ENCODE peak calls at places on chromosome 9, in five cellular contexts. C, B, K, I and H are unnamed samples.

GRCh38 chr9:122356627-122357026 is 14.2 kb upstream of the PTGS1 start:
- DNase-seq in K (no peak), C (no peak), I (peak), B (no peak), H (no peak)

GRCh38 chr9:38036359-38037084 is 32.5 kb downstream of the SHB start:
- DNase-seq in I (no peak), K (no peak), C (no peak), B (peak), H (no peak)

GRCh38 chr9:120982851-120983250 is 56.3 kb upstream of the TRAF1 start:
- DNase-seq in B (no peak), I (no peak), K (no peak), C (no peak), H (no peak)

GRCh38 chr9:132136151-132136892 is 25.5 kb upstream of the NTNG2 start:
- DNase-seq in I (no peak), B (no peak), K (no peak), C (no peak), H (no peak)

GRCh38 chr9:93094294-93095204 is 1.5 kb upstream of the CARD19 start:
- DNase-seq in B (no peak), I (peak), K (no peak), C (peak), H (peak)

GRCh38 chr9:129567842-129568559 is 52.9 kb downstream of the C9orf50 start:
- DNase-seq in I (no peak), K (peak), B (peak), C (no peak), H (peak)

GRCh38 chr9:127154390-127155191 is 32.2 kb upstream of the ANGPTL2 start:
- DNase-seq in B (no peak), C (peak), I (peak), K (peak), H (peak)

GRCh38 chr9:129362287-129363098 is 184.4 kb upstream of the IER5L start:
- DNase-seq in B (no peak), C (no peak), I (no peak), K (no peak), H (no peak)

GRCh38 chr9:77063645-77064285 is 44.3 kb downstream of the FOXB2 start:
- DNase-seq in K (no peak), C (no peak), I (no peak), B (peak), H (no peak)

GRCh38 chr9:115591584-115591984 is 473.6 kb upstream of the TNC start:
- DNase-seq in C (peak), K (peak), I (peak), B (peak), H (peak)

GRCh38 chr9:127976498-127976897 is 4.3 kb downstream of the EEIG1 start:
- DNase-seq in C (peak), I (peak), K (no peak), B (no peak), H (no peak)

GRCh38 chr9:127921592-127922120 is 4.8 kb upstream of the ST6GALNAC4 start:
- DNase-seq in I (no peak), B (no peak), K (peak), C (peak), H (peak)

GRCh38 chr9:8366161-8366926 is 566.8 kb upstream of the DMAC1 start:
- DNase-seq in K (no peak), I (no peak), B (peak), C (no peak), H (no peak)

GRCh38 chr9:83188272-83188671 is 125.3 kb upstream of the RASEF start:
- DNase-seq in I (no peak), B (no peak), C (no peak), K (no peak), H (no peak)

GRCh38 chr9:14313378-14313940 is 482 bp downstream of the NFIB start:
- DNase-seq in K (peak), B (peak), I (no peak), C (peak), H (no peak)

GRCh38 chr9:98186236-98186635 is 6.2 kb downstream of the CORO2A start:
- DNase-seq in K (no peak), C (no peak), I (no peak), B (no peak), H (no peak)

GRCh38 chr9:88804289-88804596 is 187.0 kb upstream of the S1PR3 start:
- DNase-seq in C (no peak), I (no peak), B (no peak), K (no peak), H (no peak)

DNA sequence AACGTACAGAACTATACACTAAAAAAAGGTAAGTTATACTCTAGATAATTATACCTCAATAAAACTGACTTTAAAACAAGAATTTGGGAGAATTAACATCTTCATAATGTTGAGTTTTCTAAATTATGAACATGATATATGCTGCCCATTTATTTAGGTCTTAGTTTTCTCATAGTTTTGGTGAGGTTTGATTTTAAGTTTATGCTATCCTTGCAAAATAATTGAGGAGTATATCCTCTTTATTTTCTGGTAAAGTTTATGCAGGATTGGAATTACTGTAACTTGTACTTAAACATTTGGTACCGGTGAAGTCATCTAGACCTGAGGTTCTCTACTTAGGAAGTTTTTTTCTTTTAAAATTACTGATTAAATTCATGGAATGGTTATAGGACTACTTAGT is 38.9 kb upstream of the RNU6ATAC start:
- DNase-seq in I (no peak), B (no peak), C (no peak), K (no peak), H (no peak)
- TF ChIP-seq EP300 in I (no peak), B (no peak), C (no peak), K (no peak), H (no peak)

GRCh38 chr9:107118873-107119272 is 164.2 kb upstream of the RAD23B start:
- DNase-seq in C (no peak), K (no peak), I (no peak), B (no peak), H (no peak)

GRCh38 chr9:107123389-107123788 is 159.7 kb upstream of the RAD23B start:
- DNase-seq in K (no peak), B (no peak), C (no peak), I (no peak), H (no peak)

GRCh38 chr9:107119294-107119693 is 163.8 kb upstream of the RAD23B start:
- DNase-seq in I (no peak), K (no peak), B (no peak), C (no peak), H (no peak)

GRCh38 chr9:107119735-107120134 is 163.3 kb upstream of the RAD23B start:
- DNase-seq in I (no peak), B (no peak), C (no peak), K (no peak), H (no peak)
- TF ChIP-seq EP300 in I (no peak), B (no peak), C (no peak), K (no peak), H (no peak)

DNA sequence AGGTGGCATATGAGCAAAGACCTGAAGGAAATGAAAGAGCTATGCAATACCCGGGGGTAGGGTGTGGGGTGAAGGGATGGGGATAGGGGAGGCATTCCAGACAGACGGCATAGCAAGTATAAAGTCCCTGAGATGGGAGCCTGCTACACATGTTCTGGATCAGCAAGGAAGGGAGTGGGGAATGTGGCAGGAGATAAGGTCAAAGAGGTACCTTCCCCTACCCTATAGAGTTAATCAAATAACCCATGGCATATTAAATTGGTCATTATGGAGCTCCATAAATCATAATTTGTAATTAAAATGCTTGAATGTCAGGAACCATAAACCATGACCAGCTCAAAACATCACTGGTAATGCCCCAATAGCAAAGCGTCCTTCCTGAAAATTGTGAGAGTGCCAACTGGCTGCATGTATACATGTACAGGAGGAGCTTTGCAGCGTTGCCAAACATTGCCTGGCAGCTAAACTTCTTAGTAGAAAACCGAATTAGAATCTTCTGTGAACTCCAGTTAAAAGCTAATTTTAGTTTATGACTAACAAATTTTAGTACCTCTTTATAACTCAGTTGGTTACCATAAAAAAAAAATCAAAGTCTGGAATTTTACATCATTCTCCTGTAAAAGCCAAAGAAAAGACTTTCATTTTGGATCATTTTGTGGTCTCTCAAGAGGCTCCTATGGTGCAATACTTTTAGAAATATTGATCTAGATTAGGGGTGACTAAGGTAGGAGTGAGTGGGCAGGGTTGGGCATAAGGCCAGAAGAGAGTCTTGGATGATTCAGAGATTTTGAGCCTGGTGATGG is 4.7 kb downstream of the DNAI1 start:
- DNase-seq in B (peak), K (no peak), C (no peak), I (no peak), H (no peak)
- TF ChIP-seq EP300 in B (no peak), K (no peak), C (no peak), I (no peak), H (no peak)

DNA sequence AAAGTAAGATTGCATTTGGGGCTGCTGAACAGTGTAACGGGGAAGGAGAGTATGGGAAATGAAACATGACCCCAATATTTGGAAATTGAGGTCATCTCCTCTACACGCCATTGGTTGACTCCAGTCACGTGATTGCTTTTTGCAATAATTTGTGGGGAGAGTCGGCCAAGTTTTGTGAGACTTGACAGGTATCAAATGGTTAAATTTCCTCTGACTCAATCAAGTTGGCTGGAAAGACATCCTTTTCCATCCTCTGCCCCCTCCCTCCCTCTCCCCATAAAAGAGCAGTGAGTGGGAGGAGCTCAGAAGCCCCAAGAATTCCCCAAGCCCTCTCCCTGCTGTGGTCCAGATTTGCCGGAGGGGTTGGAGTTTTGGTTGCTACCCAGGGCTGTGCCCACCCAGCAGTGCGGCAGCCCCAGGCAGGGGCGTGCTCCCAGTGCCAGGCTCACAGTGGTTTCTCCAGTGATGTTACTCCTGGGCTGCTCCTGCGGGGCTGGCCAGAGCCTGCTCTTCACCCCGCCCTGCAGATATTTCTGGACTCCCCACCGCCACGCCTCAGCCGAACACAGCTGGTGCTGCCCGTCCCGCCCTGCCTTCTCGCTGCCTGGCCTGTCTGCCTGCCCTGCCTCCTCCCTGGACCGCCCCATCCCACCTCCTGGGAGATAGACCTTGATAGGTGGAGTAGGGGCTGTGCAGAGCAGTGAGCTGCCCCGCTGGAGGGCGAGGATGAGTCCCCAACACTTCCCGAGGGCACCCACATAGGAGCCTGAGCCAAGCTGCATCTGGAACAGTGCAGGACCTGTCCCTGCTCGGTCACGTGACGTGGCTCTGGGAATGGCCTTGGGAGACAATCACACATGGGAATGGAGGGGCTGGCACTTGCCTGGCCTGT is 3.4 kb downstream of the COL5A1 start:
- DNase-seq in I (peak), C (peak), B (peak), K (no peak), H (peak)
- TF ChIP-seq EP300 in I (no peak), C (no peak), B (no peak), K (no peak), H (peak)

DNA sequence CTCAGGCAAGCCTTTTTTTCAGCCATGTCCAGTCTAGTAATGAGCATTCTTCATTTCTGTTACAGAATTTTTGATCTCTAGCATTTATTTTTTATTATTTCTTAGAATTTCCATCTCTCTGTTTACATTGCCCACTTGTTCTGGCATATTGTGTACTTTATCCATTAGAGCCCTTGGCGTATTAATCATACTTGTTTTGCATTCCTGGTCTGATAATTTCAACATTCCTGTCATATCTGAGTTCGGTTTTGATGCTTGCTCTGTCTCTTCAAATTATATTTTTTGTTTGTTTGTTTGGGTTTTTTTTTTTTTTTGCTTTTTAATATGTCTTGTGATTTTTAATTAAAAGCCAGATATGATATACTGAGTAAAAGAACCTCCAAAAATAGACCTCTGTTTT is 23.0 kb upstream of the JAK2 start:
- DNase-seq in K (no peak), I (no peak), B (no peak), C (no peak), H (no peak)
- TF ChIP-seq EP300 in K (no peak), I (no peak), B (no peak), C (no peak), H (no peak)

GRCh38 chr9:811101-811531 is 30.4 kb upstream of the DMRT1 start:
- DNase-seq in C (peak), I (no peak), B (peak), K (no peak), H (no peak)
- TF ChIP-seq EP300 in C (no peak), I (no peak), B (no peak), K (no peak), H (no peak)

GRCh38 chr9:105890046-105890822 is 195.9 kb downstream of the TMEM38B start:
- DNase-seq in B (no peak), I (no peak), C (no peak), K (no peak), H (no peak)
- TF ChIP-seq EP300 in B (no peak), I (no peak), C (no peak), K (no peak), H (no peak)

GRCh38 chr9:69885474-69885929 is 64.9 kb downstream of the CFAP95 start:
- DNase-seq in K (no peak), I (no peak), B (peak), C (no peak), H (no peak)
- TF ChIP-seq EP300 in K (no peak), I (no peak), B (peak), C (no peak), H (no peak)